ENCODE peak calls at places on chromosomes 4 and X, in nine cellular contexts. P is breast epithelium; H is ovary; Y is coronary artery; Z is adrenal gland; W is esophagus squamous epithelium; S is ascending aorta; V is CD8-positive, alpha-beta T cell; F is heart right ventricle. I is an unnamed sample.
A peak's percentile ranks its signal among the peaks of the same experiment; 100 is the strongest.

GRCh38 chr4:45370370-45370769 is 644.0 kb upstream of the GNPDA2 start:
- DNase-seq in P (no peak), H (no peak), Y (no peak), Z (no peak), W (no peak), S (no peak), V (no peak), F (no peak), I (no peak)

GRCh38 chr4:146029939-146030710 is 91.5 kb upstream of the ZNF827 start:
- DNase-seq in P (no peak), H (no peak), Y (no peak), Z (no peak), W (no peak), S (no peak), V (no peak), F (no peak), I (no peak)

GRCh38 chr4:181601118-181601517 is 642.1 kb upstream of the TENM3 start:
- DNase-seq in P (no peak), H (no peak), Y (no peak), Z (no peak), W (no peak), S (no peak), V (no peak), F (no peak), I (no peak)

GRCh38 chrX:48835524-48836329 is at the start of gene PCSK1N:
- DNase-seq in P (no peak), H (no peak), Y (no peak), Z (no peak), W (no peak), S (no peak), V (no peak), F (no peak), I (peak; percentile 21)

GRCh38 chrX:129961180-129962083 is 21.0 kb upstream of the BCORL1 start:
- DNase-seq in P (peak; percentile 67), H (no peak), Y (no peak), Z (peak; percentile 53), W (peak; percentile 20), S (peak; percentile 71), V (peak; percentile 79), F (peak; percentile 54), I (no peak)

GRCh38 chr4:99043346-99043745 is 45.2 kb downstream of the ADH5 start:
- DNase-seq in P (no peak), H (no peak), Y (no peak), Z (no peak), W (no peak), S (no peak), V (no peak), F (no peak), I (no peak)

GRCh38 chrX:112851161-112851779 is 10.6 kb upstream of the AMOT start:
- DNase-seq in P (no peak), H (no peak), Y (no peak), Z (no peak), W (no peak), S (no peak), V (no peak), F (no peak), I (no peak)

GRCh38 chr4:142781114-142781513 is 65.0 kb downstream of the INPP4B start:
- DNase-seq in P (no peak), H (no peak), Y (no peak), Z (no peak), W (no peak), S (no peak), V (no peak), F (no peak), I (no peak)

GRCh38 chr4:44668521-44668920 is 9.7 kb upstream of the GUF1 start:
- DNase-seq in P (no peak), H (no peak), Y (no peak), Z (no peak), W (no peak), S (no peak), V (no peak), F (no peak), I (no peak)

GRCh38 chr4:94732358-94732698 is 25.4 kb upstream of the BMPR1B start:
- DNase-seq in P (no peak), H (no peak), Y (no peak), Z (no peak), W (no peak), S (no peak), V (no peak), F (no peak), I (no peak)

GRCh38 chr4:1759818-1760223 is 33.3 kb upstream of the FGFR3 start:
- DNase-seq in P (no peak), H (no peak), Y (no peak), Z (no peak), W (no peak), S (no peak), V (no peak), F (no peak), I (peak; percentile 62)

GRCh38 chr4:54482529-54482961 is 175.2 kb upstream of the KIT start:
- DNase-seq in P (no peak), H (no peak), Y (no peak), Z (peak; percentile 67), W (no peak), S (no peak), V (no peak), F (no peak), I (no peak)

GRCh38 chr4:165505991-165506779 is 127.4 kb downstream of the CPE start:
- DNase-seq in P (no peak), H (no peak), Y (no peak), Z (no peak), W (no peak), S (no peak), V (no peak), F (no peak), I (no peak)

GRCh38 chrX:47958943-47959342 is 44.8 kb downstream of the ZNF182 start:
- DNase-seq in P (no peak), H (no peak), Y (no peak), Z (no peak), W (no peak), S (no peak), V (no peak), F (no peak), I (no peak)

GRCh38 chrX:101595739-101596419 is 21.9 kb downstream of the ARMCX6 start:
- DNase-seq in P (no peak), H (no peak), Y (no peak), Z (peak; percentile 45), W (no peak), S (no peak), V (no peak), F (no peak), I (peak; percentile 27)

GRCh38 chr4:56818797-56819196 is 2.7 kb downstream of the SPINK2 start:
- DNase-seq in P (no peak), H (no peak), Y (no peak), Z (no peak), W (no peak), S (no peak), V (no peak), F (no peak), I (no peak)

GRCh38 chr4:56823933-56824600 is 2.6 kb upstream of the SPINK2 start:
- DNase-seq in P (no peak), H (no peak), Y (no peak), Z (no peak), W (no peak), S (no peak), V (no peak), F (no peak), I (no peak)

GRCh38 chr4:56817840-56818491 is 3.5 kb downstream of the SPINK2 start:
- DNase-seq in P (no peak), H (no peak), Y (no peak), Z (no peak), W (no peak), S (no peak), V (peak; percentile 52), F (no peak), I (no peak)

GRCh38 chr4:56821394-56822263 is at the start of gene SPINK2:
- DNase-seq in P (no peak), H (no peak), Y (no peak), Z (peak; percentile 11), W (no peak), S (no peak), V (peak; percentile 83), F (peak; percentile 25), I (peak; percentile 64)
- H3K4me3 ChIP-seq in P (peak within 1 kb of the TSS; percentile 68), H (peak within 1 kb of the TSS; percentile 23), Y (peak within 1 kb of the TSS; percentile 72), Z (no peak within 1 kb of the TSS), W (peak within 1 kb of the TSS; percentile 27), S (peak within 1 kb of the TSS; percentile 53), V (peak within 1 kb of the TSS; percentile 58), F (peak within 1 kb of the TSS; percentile 37), I (peak within 1 kb of the TSS; percentile 35)

GRCh38 chrX:11724122-11725017 is 33.7 kb upstream of the MSL3 start:
- DNase-seq in P (no peak), H (no peak), Y (no peak), Z (no peak), W (no peak), S (no peak), V (no peak), F (no peak), I (peak; percentile 11)

GRCh38 chrX:11725631-11726442 is 32.2 kb upstream of the MSL3 start:
- DNase-seq in P (no peak), H (no peak), Y (no peak), Z (no peak), W (no peak), S (no peak), V (no peak), F (no peak), I (no peak)

GRCh38 chrX:11733614-11734013 is 24.4 kb upstream of the MSL3 start:
- DNase-seq in P (no peak), H (no peak), Y (no peak), Z (no peak), W (no peak), S (no peak), V (no peak), F (no peak), I (no peak)

GRCh38 chrX:11728556-11728955 is 29.5 kb upstream of the MSL3 start:
- DNase-seq in P (no peak), H (no peak), Y (no peak), Z (no peak), W (no peak), S (no peak), V (no peak), F (no peak), I (no peak)
- TF ChIP-seq CTCF in P (no peak), H (no peak), Y (no peak), Z (no peak), W (no peak), S (no peak), V (no peak), F (no peak), I (no peak)

GRCh38 chr4:23814606-23815005 is 75.2 kb downstream of the PPARGC1A start:
- DNase-seq in P (no peak), H (no peak), Y (no peak), Z (no peak), W (no peak), S (no peak), V (no peak), F (no peak), I (no peak)
- H3K27ac ChIP-seq in P (no peak overlapping the region), H (no peak overlapping the region), Y (no peak overlapping the region), Z (no peak overlapping the region), W (no peak overlapping the region), S (no peak overlapping the region), V (no peak overlapping the region), F (no peak overlapping the region), I (no peak overlapping the region)

DNA sequence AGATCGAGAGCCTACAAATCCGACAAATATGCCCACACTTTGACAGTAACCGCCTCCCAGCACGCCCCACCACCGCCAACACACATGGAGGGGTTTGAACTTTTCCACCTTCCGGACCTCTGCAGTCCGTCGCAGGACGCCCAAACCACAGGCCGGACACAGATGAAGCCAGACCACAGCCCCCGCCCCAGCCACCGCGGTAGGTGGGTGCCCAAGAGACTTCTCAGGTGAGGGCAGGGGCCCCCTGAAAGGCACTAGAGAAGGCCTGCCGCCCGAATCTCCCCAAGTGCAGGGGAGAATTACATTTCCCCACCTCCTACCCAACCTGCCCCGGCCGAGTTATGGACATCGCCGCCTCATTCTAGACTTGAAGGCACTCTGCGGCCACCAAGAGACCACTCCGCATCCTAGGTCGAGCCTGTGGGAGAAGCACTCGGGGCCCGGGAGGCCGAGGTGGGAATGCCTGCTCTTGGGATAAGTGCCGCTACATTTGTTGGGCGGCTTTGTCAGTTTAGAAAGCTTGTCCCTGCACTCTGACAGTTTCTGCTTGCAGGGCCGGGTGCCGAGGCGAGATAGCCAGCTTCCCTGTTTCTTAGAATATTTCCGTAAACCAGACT is 21.5 kb downstream of the HAND2 start:
- DNase-seq in P (no peak), H (no peak), Y (no peak), Z (no peak), W (no peak), S (peak; percentile 61), V (no peak), F (no peak), I (no peak)
- H3K4me3 ChIP-seq in P (peak overlapping the region; percentile 70), H (no peak overlapping the region), Y (peak overlapping the region; percentile 80), Z (no peak overlapping the region), W (no peak overlapping the region), S (peak overlapping the region; percentile 68), V (peak overlapping the region; percentile 49), F (peak overlapping the region; percentile 60), I (no peak overlapping the region)